ENCODE peak calls at places on chromosomes 12 and 14, in eight cellular contexts. One of them, this sample, is unnamed.

GRCh38 chr14:67127174-67127573 is 62.1 kb upstream of the GARIN2 start:
- DNase-seq in fibroblast of pulmonary artery: no peak
- DNase-seq in adrenal gland: no peak
- DNase-seq in choroid plexus epithelial cell: no peak
- DNase-seq in RWPE1: no peak
- DNase-seq in brain microvascular endothelial cell: no peak
- DNase-seq in psoas muscle: no peak
- DNase-seq in neural progenitor cell: no peak
- DNase-seq in this sample: no peak

GRCh38 chr12:58775396-58775795 is 144.9 kb downstream of the LRIG3 start:
- DNase-seq in fibroblast of pulmonary artery: no peak
- DNase-seq in adrenal gland: no peak
- DNase-seq in choroid plexus epithelial cell: no peak
- DNase-seq in RWPE1: no peak
- DNase-seq in brain microvascular endothelial cell: no peak
- DNase-seq in psoas muscle: no peak
- DNase-seq in neural progenitor cell: no peak
- DNase-seq in this sample: no peak

GRCh38 chr12:18066666-18067065 is 23.3 kb downstream of the RERGL start:
- DNase-seq in fibroblast of pulmonary artery: no peak
- DNase-seq in adrenal gland: no peak
- DNase-seq in choroid plexus epithelial cell: no peak
- DNase-seq in RWPE1: no peak
- DNase-seq in brain microvascular endothelial cell: no peak
- DNase-seq in psoas muscle: no peak
- DNase-seq in neural progenitor cell: peak; percentile 33
- DNase-seq in this sample: no peak

GRCh38 chr12:113259499-113259953 is 38.3 kb downstream of the TPCN1 start:
- DNase-seq in fibroblast of pulmonary artery: peak; percentile 82
- DNase-seq in adrenal gland: peak; percentile 89
- DNase-seq in choroid plexus epithelial cell: peak; percentile 49
- DNase-seq in RWPE1: no peak
- DNase-seq in brain microvascular endothelial cell: no peak
- DNase-seq in psoas muscle: peak; percentile 97
- DNase-seq in neural progenitor cell: no peak
- DNase-seq in this sample: no peak

GRCh38 chr12:121843236-121843982 is 15.2 kb downstream of the HPD start:
- DNase-seq in fibroblast of pulmonary artery: no peak
- DNase-seq in adrenal gland: no peak
- DNase-seq in choroid plexus epithelial cell: no peak
- DNase-seq in RWPE1: no peak
- DNase-seq in brain microvascular endothelial cell: no peak
- DNase-seq in psoas muscle: no peak
- DNase-seq in neural progenitor cell: no peak
- DNase-seq in this sample: no peak

GRCh38 chr12:93156091-93156490 is 221.6 kb upstream of the NUDT4 start:
- DNase-seq in fibroblast of pulmonary artery: no peak
- DNase-seq in adrenal gland: no peak
- DNase-seq in choroid plexus epithelial cell: no peak
- DNase-seq in RWPE1: no peak
- DNase-seq in brain microvascular endothelial cell: no peak
- DNase-seq in psoas muscle: no peak
- DNase-seq in neural progenitor cell: no peak
- DNase-seq in this sample: no peak

GRCh38 chr12:71440393-71441349 is 1.1 kb downstream of the LGR5 start:
- DNase-seq in fibroblast of pulmonary artery: peak; percentile 3
- DNase-seq in adrenal gland: peak; percentile 17
- DNase-seq in choroid plexus epithelial cell: peak; percentile 7
- DNase-seq in RWPE1: no peak
- DNase-seq in brain microvascular endothelial cell: no peak
- DNase-seq in psoas muscle: peak; percentile 46
- DNase-seq in neural progenitor cell: peak; percentile 61
- DNase-seq in this sample: no peak

GRCh38 chr12:82415402-82415801 is 57.1 kb downstream of the METTL25 start:
- DNase-seq in fibroblast of pulmonary artery: peak; percentile 23
- DNase-seq in adrenal gland: no peak
- DNase-seq in choroid plexus epithelial cell: peak; percentile 35
- DNase-seq in RWPE1: no peak
- DNase-seq in brain microvascular endothelial cell: peak; percentile 71
- DNase-seq in psoas muscle: no peak
- DNase-seq in neural progenitor cell: no peak
- DNase-seq in this sample: no peak

GRCh38 chr12:30420561-30420960 is 275.1 kb downstream of the IPO8 start:
- DNase-seq in fibroblast of pulmonary artery: peak; percentile 65
- DNase-seq in adrenal gland: no peak
- DNase-seq in choroid plexus epithelial cell: peak; percentile 52
- DNase-seq in RWPE1: no peak
- DNase-seq in brain microvascular endothelial cell: peak; percentile 4
- DNase-seq in psoas muscle: no peak
- DNase-seq in neural progenitor cell: no peak
- DNase-seq in this sample: no peak

GRCh38 chr12:68368332-68368731 is 36.2 kb upstream of the MDM1 start:
- DNase-seq in fibroblast of pulmonary artery: no peak
- DNase-seq in adrenal gland: no peak
- DNase-seq in choroid plexus epithelial cell: no peak
- DNase-seq in RWPE1: no peak
- DNase-seq in brain microvascular endothelial cell: no peak
- DNase-seq in psoas muscle: no peak
- DNase-seq in neural progenitor cell: no peak
- DNase-seq in this sample: no peak

GRCh38 chr14:58414845-58415244 is 12.5 kb downstream of the TIMM9 start:
- DNase-seq in fibroblast of pulmonary artery: peak; percentile 11
- DNase-seq in adrenal gland: no peak
- DNase-seq in choroid plexus epithelial cell: no peak
- DNase-seq in RWPE1: no peak
- DNase-seq in brain microvascular endothelial cell: no peak
- DNase-seq in psoas muscle: no peak
- DNase-seq in neural progenitor cell: no peak
- DNase-seq in this sample: no peak

GRCh38 chr14:103732868-103733626 is 17.4 kb downstream of the ZFYVE21 start:
- DNase-seq in fibroblast of pulmonary artery: no peak
- DNase-seq in adrenal gland: no peak
- DNase-seq in choroid plexus epithelial cell: no peak
- DNase-seq in RWPE1: no peak
- DNase-seq in brain microvascular endothelial cell: no peak
- DNase-seq in psoas muscle: no peak
- DNase-seq in neural progenitor cell: no peak
- DNase-seq in this sample: no peak

GRCh38 chr14:74919421-74920165 is 3.5 kb downstream of the RPS6KL1 start:
- DNase-seq in fibroblast of pulmonary artery: peak; percentile 57
- DNase-seq in adrenal gland: no peak
- DNase-seq in choroid plexus epithelial cell: peak; percentile 19
- DNase-seq in RWPE1: no peak
- DNase-seq in brain microvascular endothelial cell: no peak
- DNase-seq in psoas muscle: no peak
- DNase-seq in neural progenitor cell: no peak
- DNase-seq in this sample: no peak

GRCh38 chr12:52726451-52726850 is 23.1 kb upstream of the KRT77 start:
- DNase-seq in fibroblast of pulmonary artery: no peak
- DNase-seq in adrenal gland: no peak
- DNase-seq in choroid plexus epithelial cell: no peak
- DNase-seq in RWPE1: no peak
- DNase-seq in brain microvascular endothelial cell: no peak
- DNase-seq in psoas muscle: no peak
- DNase-seq in neural progenitor cell: no peak
- DNase-seq in this sample: no peak

GRCh38 chr12:120872487-120872886 is 31.7 kb downstream of the SPPL3 start:
- DNase-seq in fibroblast of pulmonary artery: no peak
- DNase-seq in adrenal gland: no peak
- DNase-seq in choroid plexus epithelial cell: no peak
- DNase-seq in RWPE1: no peak
- DNase-seq in brain microvascular endothelial cell: no peak
- DNase-seq in psoas muscle: no peak
- DNase-seq in neural progenitor cell: no peak
- DNase-seq in this sample: no peak

GRCh38 chr14:39107624-39108023 is 4.6 kb upstream of the SEC23A start:
- DNase-seq in fibroblast of pulmonary artery: peak; percentile 71
- DNase-seq in adrenal gland: no peak
- DNase-seq in choroid plexus epithelial cell: peak; percentile 75
- DNase-seq in RWPE1: peak; percentile 43
- DNase-seq in brain microvascular endothelial cell: no peak
- DNase-seq in psoas muscle: no peak
- DNase-seq in neural progenitor cell: peak; percentile 20
- DNase-seq in this sample: no peak

GRCh38 chr12:67663121-67663520 is 14.6 kb downstream of the DYRK2 start:
- DNase-seq in fibroblast of pulmonary artery: peak; percentile 54
- DNase-seq in adrenal gland: no peak
- DNase-seq in choroid plexus epithelial cell: no peak
- DNase-seq in RWPE1: no peak
- DNase-seq in brain microvascular endothelial cell: no peak
- DNase-seq in psoas muscle: no peak
- DNase-seq in neural progenitor cell: no peak
- DNase-seq in this sample: no peak

DNA sequence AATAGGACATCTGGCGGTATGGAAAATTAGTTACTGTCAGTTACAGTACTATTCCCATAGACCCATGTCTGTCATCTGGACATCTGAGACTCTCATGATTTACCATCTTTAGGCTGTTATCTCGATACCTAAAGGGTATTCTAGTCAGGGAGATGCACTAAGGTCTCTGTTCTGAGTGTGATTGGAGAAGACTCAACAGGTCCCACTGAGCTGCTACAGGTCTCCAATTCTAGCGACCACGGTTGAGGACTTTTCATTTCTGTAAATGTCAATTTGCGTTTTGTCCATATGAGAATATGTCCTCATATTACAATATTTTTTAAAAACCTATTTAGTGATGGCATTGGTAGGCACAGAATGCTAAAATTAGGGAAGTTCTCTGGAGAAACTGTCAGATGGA is 1160.2 kb downstream of the TMEM121 start:
- DNase-seq in fibroblast of pulmonary artery: no peak
- DNase-seq in adrenal gland: no peak
- DNase-seq in choroid plexus epithelial cell: no peak
- DNase-seq in RWPE1: no peak
- DNase-seq in brain microvascular endothelial cell: no peak
- DNase-seq in psoas muscle: no peak
- DNase-seq in neural progenitor cell: no peak
- DNase-seq in this sample: no peak
- TF ChIP-seq CTCF in fibroblast of pulmonary artery: no peak
- TF ChIP-seq CTCF in adrenal gland: no peak
- TF ChIP-seq CTCF in choroid plexus epithelial cell: no peak
- TF ChIP-seq CTCF in RWPE1: no peak
- TF ChIP-seq CTCF in brain microvascular endothelial cell: no peak
- TF ChIP-seq CTCF in psoas muscle: no peak
- TF ChIP-seq CTCF in neural progenitor cell: no peak
- TF ChIP-seq CTCF in this sample: no peak

GRCh38 chr12:97716356-97716755 is 253.8 kb downstream of the RMST start:
- DNase-seq in fibroblast of pulmonary artery: peak; percentile 20
- DNase-seq in adrenal gland: no peak
- DNase-seq in choroid plexus epithelial cell: peak; percentile 0
- DNase-seq in RWPE1: no peak
- DNase-seq in brain microvascular endothelial cell: no peak
- DNase-seq in psoas muscle: no peak
- DNase-seq in neural progenitor cell: peak; percentile 25
- DNase-seq in this sample: no peak
- TF ChIP-seq CTCF in fibroblast of pulmonary artery: peak; percentile 23
- TF ChIP-seq CTCF in adrenal gland: peak; percentile 28
- TF ChIP-seq CTCF in choroid plexus epithelial cell: peak; percentile 11
- TF ChIP-seq CTCF in RWPE1: no peak
- TF ChIP-seq CTCF in brain microvascular endothelial cell: peak; percentile 34
- TF ChIP-seq CTCF in psoas muscle: no peak
- TF ChIP-seq CTCF in neural progenitor cell: peak; percentile 50
- TF ChIP-seq CTCF in this sample: no peak

DNA sequence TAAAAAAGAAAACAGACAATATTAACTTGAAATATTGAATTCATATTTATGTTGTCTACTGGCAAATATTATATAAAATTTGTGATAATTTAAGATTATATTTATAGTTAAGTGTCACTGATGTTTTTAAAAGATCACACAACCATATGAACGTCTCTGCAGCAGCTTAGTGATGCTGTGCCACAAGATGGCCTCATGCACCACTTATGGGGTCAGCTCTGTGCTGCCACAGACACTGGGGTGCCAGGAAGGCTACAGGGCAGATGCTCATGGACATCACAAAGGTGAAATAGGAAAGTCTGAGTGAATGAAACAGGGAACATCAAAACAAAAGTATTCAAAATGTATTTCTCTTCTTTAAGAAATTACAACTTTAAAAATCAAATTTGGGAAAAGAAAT is 13.1 kb downstream of the ATXN3 start:
- DNase-seq in fibroblast of pulmonary artery: peak; percentile 8
- DNase-seq in adrenal gland: no peak
- DNase-seq in choroid plexus epithelial cell: peak; percentile 3
- DNase-seq in RWPE1: no peak
- DNase-seq in brain microvascular endothelial cell: no peak
- DNase-seq in psoas muscle: no peak
- DNase-seq in neural progenitor cell: peak; percentile 10
- DNase-seq in this sample: no peak
- TF ChIP-seq CTCF in fibroblast of pulmonary artery: peak; percentile 8
- TF ChIP-seq CTCF in adrenal gland: no peak
- TF ChIP-seq CTCF in choroid plexus epithelial cell: peak; percentile 15
- TF ChIP-seq CTCF in RWPE1: no peak
- TF ChIP-seq CTCF in brain microvascular endothelial cell: peak; percentile 30
- TF ChIP-seq CTCF in psoas muscle: no peak
- TF ChIP-seq CTCF in neural progenitor cell: peak; percentile 35
- TF ChIP-seq CTCF in this sample: peak; percentile 26

GRCh38 chr14:23360496-23360895 is 4.5 kb downstream of the EFS start:
- DNase-seq in fibroblast of pulmonary artery: no peak
- DNase-seq in adrenal gland: no peak
- DNase-seq in choroid plexus epithelial cell: no peak
- DNase-seq in RWPE1: no peak
- DNase-seq in brain microvascular endothelial cell: no peak
- DNase-seq in psoas muscle: no peak
- DNase-seq in neural progenitor cell: peak; percentile 43
- DNase-seq in this sample: peak; percentile 77
- TF ChIP-seq CTCF in fibroblast of pulmonary artery: no peak
- TF ChIP-seq CTCF in adrenal gland: no peak
- TF ChIP-seq CTCF in choroid plexus epithelial cell: no peak
- TF ChIP-seq CTCF in RWPE1: no peak
- TF ChIP-seq CTCF in brain microvascular endothelial cell: peak; percentile 40
- TF ChIP-seq CTCF in psoas muscle: no peak
- TF ChIP-seq CTCF in neural progenitor cell: peak; percentile 28
- TF ChIP-seq CTCF in this sample: peak; percentile 13

DNA sequence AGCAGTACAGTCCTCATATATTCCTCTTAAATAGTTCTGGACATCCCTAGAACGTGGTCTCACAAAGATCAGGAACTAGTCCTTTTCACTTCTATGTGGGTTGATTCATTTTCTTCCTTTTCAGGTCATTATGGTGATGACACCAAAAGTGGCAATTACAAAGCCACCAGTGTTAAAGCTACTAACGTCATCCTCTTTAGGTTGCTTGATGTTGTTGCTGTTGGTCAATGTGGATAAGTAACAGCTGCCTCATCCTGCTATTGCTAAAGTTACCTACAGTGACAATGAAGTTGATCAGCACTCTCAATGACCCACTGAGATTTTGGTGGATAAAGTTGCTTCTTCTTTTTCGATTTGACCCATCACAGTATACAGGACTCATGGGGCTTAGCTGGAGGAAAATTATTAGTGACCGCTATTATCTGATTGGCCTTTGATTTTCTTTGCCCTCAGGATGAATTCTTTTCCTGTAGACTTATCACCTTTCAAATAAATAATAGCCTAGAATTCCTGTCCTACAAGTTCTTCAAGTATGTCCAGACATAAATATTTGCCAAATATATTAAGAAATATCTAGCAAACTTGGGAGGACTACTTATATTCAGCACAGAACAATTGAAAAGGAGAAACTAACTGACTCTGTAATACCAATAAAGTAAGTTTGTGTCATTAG is 54.0 kb upstream of the ATP2B1 start:
- DNase-seq in fibroblast of pulmonary artery: no peak
- DNase-seq in adrenal gland: no peak
- DNase-seq in choroid plexus epithelial cell: no peak
- DNase-seq in RWPE1: no peak
- DNase-seq in brain microvascular endothelial cell: no peak
- DNase-seq in psoas muscle: no peak
- DNase-seq in neural progenitor cell: no peak
- DNase-seq in this sample: no peak
- TF ChIP-seq CTCF in fibroblast of pulmonary artery: no peak
- TF ChIP-seq CTCF in adrenal gland: no peak
- TF ChIP-seq CTCF in choroid plexus epithelial cell: no peak
- TF ChIP-seq CTCF in RWPE1: no peak
- TF ChIP-seq CTCF in brain microvascular endothelial cell: no peak
- TF ChIP-seq CTCF in psoas muscle: no peak
- TF ChIP-seq CTCF in neural progenitor cell: no peak
- TF ChIP-seq CTCF in this sample: no peak

This sample was measured in osteocyte.